ENCODE peak calls at places on chromosomes 12 and 14, in six cellular contexts. E is suprapubic skin, Z is tibial artery, Q is adrenal gland, O is dorsolateral prefrontal cortex, X is breast epithelium. K is an unnamed sample.

GRCh38 chr14:22980672-22981089 is 1.7 kb downstream of the AJUBA start:
- DNase-seq in E (peak; percentile 73), Z (no peak), Q (no peak), O (no peak), X (peak; percentile 62), K (peak; percentile 55)

GRCh38 chr12:119804011-119804641 is 73.0 kb downstream of the CIT start:
- DNase-seq in E (peak; percentile 63), Z (peak; percentile 30), Q (peak; percentile 87), O (peak; percentile 80), X (no peak), K (no peak)

GRCh38 chr12:51906452-51907082 is 737 bp upstream of the ACVRL1 start:
- DNase-seq in E (no peak), Z (peak; percentile 19), Q (peak; percentile 50), O (no peak), X (no peak), K (no peak)

GRCh38 chr14:75380656-75381055 is 47.2 kb upstream of the JDP2 start:
- DNase-seq in E (no peak), Z (no peak), Q (peak; percentile 75), O (no peak), X (no peak), K (no peak)

GRCh38 chr12:120101182-120101581 is 15.4 kb downstream of the RAB35 start:
- DNase-seq in E (no peak), Z (no peak), Q (peak; percentile 83), O (no peak), X (no peak), K (no peak)

GRCh38 chr14:101669629-101670028 is 91.9 kb upstream of the PPP2R5C start:
- DNase-seq in E (no peak), Z (no peak), Q (no peak), O (no peak), X (no peak), K (no peak)

GRCh38 chr12:72075401-72075800 is 136.8 kb downstream of the TPH2 start:
- DNase-seq in E (no peak), Z (no peak), Q (no peak), O (no peak), X (no peak), K (no peak)

GRCh38 chr14:66405158-66405557 is 81.0 kb upstream of the CCDC196 start:
- DNase-seq in E (no peak), Z (no peak), Q (peak; percentile 53), O (no peak), X (no peak), K (no peak)

GRCh38 chr14:55819610-55820304 is 239.8 kb downstream of the KTN1 start:
- DNase-seq in E (no peak), Z (no peak), Q (no peak), O (no peak), X (no peak), K (no peak)

GRCh38 chr14:71556730-71557129 is 375.5 kb upstream of the RGS6 start:
- DNase-seq in E (no peak), Z (no peak), Q (no peak), O (no peak), X (no peak), K (no peak)
- H3K27ac ChIP-seq in E (no peak overlapping the region), Z (no peak overlapping the region), Q (no peak overlapping the region), O (no peak overlapping the region), X (no peak overlapping the region), K (no peak overlapping the region)

GRCh38 chr12:5912011-5912410 is 33.0 kb downstream of the ANO2 start:
- DNase-seq in E (no peak), Z (no peak), Q (peak; percentile 24), O (no peak), X (no peak), K (no peak)
- H3K4me3 ChIP-seq in E (no peak overlapping the region), Z (no peak overlapping the region), Q (no peak overlapping the region), O (no peak overlapping the region), X (no peak overlapping the region), K (no peak overlapping the region)

DNA sequence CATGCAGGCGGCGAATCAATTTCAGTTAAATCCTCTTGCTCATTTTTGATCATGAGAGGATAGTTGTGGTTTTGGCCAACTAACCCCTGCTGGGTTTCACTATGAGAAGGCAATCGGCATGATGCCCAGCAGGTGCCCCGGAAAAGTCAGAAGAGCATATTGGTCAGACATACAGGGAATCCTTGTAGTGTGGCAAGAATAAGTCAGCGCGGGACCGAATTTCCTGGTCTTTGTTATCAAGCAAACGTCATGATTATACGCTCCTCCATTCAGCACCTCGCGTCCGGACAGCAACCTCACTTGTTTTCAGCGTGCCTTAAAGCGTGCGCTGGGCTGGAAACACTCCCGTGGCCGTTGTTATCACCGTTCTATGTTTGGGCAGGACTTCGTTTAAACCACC is 1.8 kb downstream of the TBC1D30 start:
- DNase-seq in E (no peak), Z (no peak), Q (peak; percentile 82), O (no peak), X (no peak), K (peak; percentile 57)
- H3K27me3 ChIP-seq in E (peaks cover 52% of the 10 kb centered on the region), Z (peaks cover 57% of the 10 kb centered on the region), Q (peaks cover 36% of the 10 kb centered on the region), O (peaks cover 39% of the 10 kb centered on the region), X (peaks cover 7% of the 10 kb centered on the region), K (peaks cover 36% of the 10 kb centered on the region)

GRCh38 chr12:20446836-20447235 is 78.5 kb downstream of the PDE3A start:
- DNase-seq in E (no peak), Z (no peak), Q (no peak), O (no peak), X (no peak), K (no peak)

GRCh38 chr12:20450591-20450990 is 82.3 kb downstream of the PDE3A start:
- DNase-seq in E (no peak), Z (no peak), Q (no peak), O (no peak), X (no peak), K (no peak)

GRCh38 chr12:20445693-20446092 is 77.4 kb downstream of the PDE3A start:
- DNase-seq in E (no peak), Z (no peak), Q (no peak), O (no peak), X (no peak), K (no peak)

GRCh38 chr12:20451759-20452158 is 83.4 kb downstream of the PDE3A start:
- DNase-seq in E (no peak), Z (no peak), Q (no peak), O (no peak), X (no peak), K (no peak)

DNA sequence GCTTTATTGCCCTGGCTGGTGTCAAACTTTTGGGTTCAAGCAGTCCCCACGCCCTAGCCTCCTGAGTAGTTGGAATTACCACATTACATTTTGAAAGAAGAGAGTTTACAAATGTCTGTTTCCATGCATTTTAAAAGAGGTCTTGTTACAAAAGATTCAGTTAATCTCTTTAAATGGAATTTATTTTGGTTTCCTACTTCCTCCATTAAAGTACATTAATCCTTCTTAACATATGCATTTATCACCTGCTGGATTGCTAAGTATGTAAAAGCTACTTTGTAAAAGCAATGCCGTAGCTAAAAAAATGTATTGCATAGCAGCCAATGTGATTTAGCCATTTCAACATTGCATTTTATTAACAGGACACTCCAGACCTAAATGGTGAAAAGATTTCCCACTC is 80.4 kb downstream of the PDE3A start:
- DNase-seq in E (no peak), Z (no peak), Q (no peak), O (no peak), X (no peak), K (no peak)
- H3K27ac ChIP-seq in E (no peak overlapping the region), Z (no peak overlapping the region), Q (no peak overlapping the region), O (no peak overlapping the region), X (no peak overlapping the region), K (no peak overlapping the region)

GRCh38 chr14:89440997-89441909 is 24.2 kb upstream of the FOXN3 start:
- DNase-seq in E (no peak), Z (no peak), Q (no peak), O (no peak), X (no peak), K (no peak)
- H3K4me3 ChIP-seq in E (no peak overlapping the region), Z (no peak overlapping the region), Q (no peak overlapping the region), O (no peak overlapping the region), X (no peak overlapping the region), K (no peak overlapping the region)

DNA sequence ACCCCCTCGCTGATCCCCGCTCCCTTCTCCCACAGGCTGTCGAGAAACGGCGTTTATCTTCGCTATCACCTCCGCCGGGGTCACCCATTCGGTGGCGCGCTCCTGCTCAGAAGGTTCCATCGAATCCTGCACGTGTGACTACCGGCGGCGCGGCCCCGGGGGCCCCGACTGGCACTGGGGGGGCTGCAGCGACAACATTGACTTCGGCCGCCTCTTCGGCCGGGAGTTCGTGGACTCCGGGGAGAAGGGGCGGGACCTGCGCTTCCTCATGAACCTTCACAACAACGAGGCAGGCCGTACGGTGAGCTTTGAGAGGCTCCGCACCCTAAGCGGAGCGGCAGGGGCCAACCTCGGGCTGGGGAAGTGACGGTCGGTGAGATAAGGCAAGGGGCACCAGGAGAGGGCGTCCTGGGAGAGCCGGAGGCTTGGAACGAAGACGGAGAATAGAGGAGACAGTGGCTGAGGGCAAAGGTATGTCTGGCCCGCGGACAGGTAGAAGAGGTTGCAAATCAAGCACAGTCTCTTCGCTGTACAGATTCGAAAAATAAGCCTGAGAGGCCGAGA is 2.3 kb downstream of the WNT1 start:
- DNase-seq in E (no peak), Z (no peak), Q (no peak), O (no peak), X (no peak), K (peak; percentile 40)
- H3K27me3 ChIP-seq in E (peaks cover 71% of the 10 kb centered on the region), Z (peaks cover 80% of the 10 kb centered on the region), Q (peaks cover 68% of the 10 kb centered on the region), O (peaks cover 65% of the 10 kb centered on the region), X (peaks cover 3% of the 10 kb centered on the region), K (peaks cover 6% of the 10 kb centered on the region)

GRCh38 chr12:22276313-22276712 is 58.2 kb downstream of the ST8SIA1 start:
- DNase-seq in E (no peak), Z (no peak), Q (no peak), O (no peak), X (no peak), K (no peak)
- H3K27ac ChIP-seq in E (peak overlapping the region; percentile 77), Z (peak overlapping the region; percentile 82), Q (peak overlapping the region; percentile 42), O (no peak overlapping the region), X (peak overlapping the region; percentile 88), K (no peak overlapping the region)

GRCh38 chr14:99579077-99579836 is 24.8 kb downstream of the CCDC85C start:
- DNase-seq in E (no peak), Z (no peak), Q (no peak), O (no peak), X (peak; percentile 92), K (no peak)

GRCh38 chr14:99581371-99581770 is 22.6 kb downstream of the CCDC85C start:
- DNase-seq in E (no peak), Z (no peak), Q (no peak), O (no peak), X (no peak), K (no peak)

GRCh38 chr14:99581960-99582359 is 22.0 kb downstream of the CCDC85C start:
- DNase-seq in E (no peak), Z (no peak), Q (no peak), O (no peak), X (no peak), K (no peak)

GRCh38 chr14:99578541-99579044 is 25.4 kb downstream of the CCDC85C start:
- DNase-seq in E (no peak), Z (no peak), Q (peak; percentile 77), O (no peak), X (no peak), K (no peak)

DNA sequence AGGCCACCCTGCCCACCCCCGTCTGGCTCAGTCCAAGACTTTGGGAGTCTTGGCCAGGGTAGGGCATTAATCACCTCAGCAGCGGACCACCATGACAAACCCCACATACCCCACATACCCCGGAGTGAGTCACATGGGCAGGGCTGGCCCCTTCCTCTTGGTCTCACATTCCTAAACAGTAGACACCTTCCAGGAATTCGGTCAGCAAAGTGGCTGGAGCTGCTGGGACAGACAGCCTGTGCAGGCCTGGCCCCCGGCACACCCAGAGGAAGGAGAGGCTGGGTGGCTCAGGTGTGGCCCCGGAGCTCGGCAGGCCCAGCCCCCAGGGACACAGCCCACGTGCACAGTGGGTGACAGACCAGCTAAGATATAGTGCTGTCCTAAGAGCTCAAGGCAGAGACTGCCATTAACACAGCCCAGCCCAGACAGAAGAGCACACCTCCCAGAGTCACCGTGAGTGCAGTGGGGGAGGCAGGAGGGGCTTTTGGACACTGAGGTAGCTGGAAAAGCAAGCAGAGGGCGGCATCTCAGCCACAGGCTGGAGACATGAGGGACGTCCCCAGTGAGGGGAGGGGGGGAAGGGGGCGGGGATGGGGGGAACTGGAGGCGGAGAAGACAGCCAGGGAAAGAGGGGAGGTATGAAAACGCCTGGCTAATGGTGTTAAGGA is 24.0 kb downstream of the CCDC85C start:
- DNase-seq in E (no peak), Z (no peak), Q (no peak), O (no peak), X (no peak), K (no peak)
- H3K4me3 ChIP-seq in E (peak overlapping the region; percentile 27), Z (no peak overlapping the region), Q (no peak overlapping the region), O (no peak overlapping the region), X (peak overlapping the region; percentile 3), K (no peak overlapping the region)